ENCODE peak calls at places on chromosomes 12 and 14, in ten cellular contexts. U is ovary; V is uterus; T is A549; I is left ventricle myocardium inferior; J is CD4-positive, alpha-beta T cell; F is foreskin keratinocyte; K is hepatocyte; O is tibial artery; M is psoas muscle. N is an unnamed sample.

GRCh38 chr12:42119085-42119633 is 25.5 kb downstream of the GXYLT1 start:
- DNase-seq in M (no peak), U (no peak), O (no peak), T (no peak), V (no peak), K (no peak), F (no peak), J (no peak), I (no peak), N (no peak)

GRCh38 chr12:59834659-59835474 is 239.0 kb downstream of the SLC16A7 start:
- DNase-seq in V (no peak), F (no peak), I (no peak), T (no peak), K (peak; percentile 37), J (no peak), U (no peak), O (no peak), M (no peak), N (no peak)

GRCh38 chr12:131387281-131388163 is 323.4 kb upstream of the SFSWAP start:
- DNase-seq in F (no peak), M (no peak), T (no peak), J (no peak), U (no peak), I (no peak), V (no peak), K (no peak), O (no peak), N (no peak)

GRCh38 chr12:119980247-119980646 is 8.8 kb upstream of the BICDL1 start:
- DNase-seq in M (no peak), J (no peak), F (no peak), K (no peak), T (no peak), U (no peak), O (no peak), I (no peak), V (no peak), N (no peak)

GRCh38 chr14:25869854-25870253 is 728.0 kb downstream of the NOVA1 start:
- DNase-seq in I (no peak), T (no peak), U (no peak), V (no peak), K (no peak), O (no peak), F (no peak), J (no peak), M (no peak), N (no peak)

GRCh38 chr14:99971929-99972747 is 93.1 kb upstream of the EVL start:
- DNase-seq in V (no peak), I (no peak), U (peak; percentile 54), K (no peak), M (no peak), J (no peak), F (no peak), T (peak; percentile 43), O (no peak), N (peak; percentile 33)

GRCh38 chr12:583251-583869 is 79.9 kb downstream of the NINJ2 start:
- DNase-seq in O (no peak), M (peak; percentile 89), J (no peak), K (peak; percentile 71), U (no peak), V (peak; percentile 7), F (no peak), T (no peak), I (peak; percentile 82), N (peak; percentile 46)

GRCh38 chr12:98771811-98772752 is 127.0 kb downstream of the APAF1 start:
- DNase-seq in T (no peak), K (no peak), U (no peak), J (no peak), F (no peak), M (no peak), I (no peak), V (no peak), O (no peak), N (no peak)

GRCh38 chr14:99430491-99430890 is 50.2 kb downstream of the SETD3 start:
- DNase-seq in F (no peak), T (peak; percentile 43), K (no peak), J (no peak), O (no peak), M (no peak), U (no peak), V (peak; percentile 22), I (no peak), N (peak; percentile 57)

GRCh38 chr12:104825408-104825807 is 132.7 kb downstream of the SLC41A2 start:
- DNase-seq in M (no peak), O (no peak), I (no peak), T (no peak), U (no peak), K (no peak), J (no peak), F (no peak), V (no peak), N (no peak)

DNA sequence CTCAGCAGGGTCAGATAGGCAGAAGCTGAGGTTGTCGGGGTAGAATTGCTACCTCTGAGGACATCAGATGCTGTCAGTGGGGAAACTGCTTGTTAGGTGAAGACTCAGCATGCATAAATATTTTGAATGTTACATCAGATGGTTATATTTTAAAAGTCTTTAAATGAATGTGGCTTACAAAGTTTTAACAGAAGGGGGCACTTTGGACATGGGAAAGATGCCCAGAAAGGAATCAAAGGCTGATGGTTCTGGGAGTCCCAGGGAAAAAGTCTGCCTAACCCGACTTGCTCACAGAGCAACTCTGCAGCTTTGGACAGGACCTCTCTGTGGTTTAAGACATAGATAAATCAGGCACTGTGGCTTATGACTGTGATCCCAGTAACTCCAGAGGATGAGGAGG is 474.8 kb downstream of the ATP23 start:
- DNase-seq in U (no peak), I (no peak), K (peak; percentile 54), J (no peak), F (peak; percentile 67), V (no peak), O (no peak), M (no peak), T (no peak), N (no peak)
- TF ChIP-seq CTCF in U (no peak), I (no peak), K (peak; percentile 40), J (no peak), F (peak; percentile 60), V (no peak), O (no peak), M (no peak), T (peak; percentile 33), N (no peak)

GRCh38 chr12:65881348-65881961 is 57.2 kb downstream of the HMGA2 start:
- DNase-seq in U (peak; percentile 64), M (peak; percentile 67), J (no peak), V (peak; percentile 57), I (peak; percentile 24), O (peak; percentile 70), F (no peak), K (peak; percentile 36), T (no peak), N (peak; percentile 43)
- H3K27ac ChIP-seq in U (peak overlapping the region; percentile 56), M (peak overlapping the region; percentile 64), J (no peak overlapping the region), V (peak overlapping the region; percentile 75), I (peak overlapping the region; percentile 81), O (no peak overlapping the region), F (no peak overlapping the region), K (peak overlapping the region; percentile 86), T (no peak overlapping the region), N (peak overlapping the region; percentile 70)

DNA sequence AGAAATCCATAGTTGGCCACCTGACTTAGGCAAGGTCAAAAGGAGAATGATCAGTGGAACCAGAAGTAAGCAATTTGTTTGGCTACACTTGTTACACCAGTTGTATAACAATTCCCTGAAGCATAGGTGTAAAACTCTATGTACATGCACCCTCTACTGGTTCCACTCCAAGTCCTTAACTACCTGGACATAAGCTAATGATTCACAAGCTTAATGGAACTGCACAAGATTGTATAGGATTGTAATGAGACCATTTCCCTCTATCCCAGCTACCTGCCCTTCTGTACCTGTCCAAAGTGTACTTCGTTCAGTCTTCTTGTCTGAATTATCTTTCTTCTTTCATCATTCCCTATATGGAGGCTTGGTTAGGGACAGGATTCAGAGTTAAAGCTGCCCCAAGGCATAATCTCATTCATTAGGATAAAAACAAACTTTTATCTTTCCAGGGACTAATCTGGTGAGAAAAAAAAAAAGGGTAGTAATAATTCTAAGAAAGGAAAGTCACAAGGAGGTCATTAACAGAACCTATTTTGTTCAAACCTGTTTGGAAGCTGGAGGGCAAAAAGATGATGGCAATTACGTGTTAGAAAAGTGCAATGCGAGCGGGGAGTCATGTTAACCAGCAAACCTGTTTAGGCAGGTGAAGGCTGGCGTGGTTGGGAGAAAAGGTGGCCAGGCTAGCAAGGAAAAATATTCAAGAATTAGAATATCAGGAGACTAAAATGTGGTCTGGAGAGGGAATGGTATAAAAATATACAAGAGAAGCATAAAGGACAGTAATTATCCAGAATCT is 2.8 kb upstream of the TMEM52B start:
- DNase-seq in V (no peak), K (peak; percentile 63), J (no peak), O (no peak), M (no peak), I (no peak), U (no peak), T (no peak), F (peak; percentile 94), N (no peak)
- TF ChIP-seq CTCF in V (no peak), K (no peak), J (no peak), O (no peak), M (no peak), I (no peak), U (no peak), T (no peak), F (peak; percentile 61), N (no peak)

DNA sequence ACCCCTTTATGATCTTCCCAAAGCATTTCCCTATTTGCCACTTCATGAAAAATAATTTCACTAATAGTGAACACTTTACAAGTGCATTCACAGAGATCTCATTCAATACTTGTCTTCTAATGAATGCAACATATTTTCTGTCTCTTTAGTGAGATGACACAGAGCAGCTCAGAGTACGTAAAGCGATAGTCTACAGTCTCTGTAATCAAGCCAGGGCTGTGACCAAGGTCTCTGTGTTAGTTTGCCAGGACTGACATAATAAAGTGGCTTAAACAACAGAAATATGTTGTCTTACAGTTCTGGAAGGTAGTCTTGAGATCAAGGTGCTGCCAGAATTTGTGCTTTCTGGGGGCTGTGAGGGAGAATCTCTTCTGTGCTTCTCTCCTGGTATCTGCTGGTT is 33.1 kb upstream of the FRS2 start:
- DNase-seq in J (no peak), K (no peak), O (no peak), F (no peak), V (no peak), M (no peak), I (no peak), U (no peak), T (no peak), N (no peak)
- H3K27ac ChIP-seq in J (no peak overlapping the region), K (no peak overlapping the region), O (peak overlapping the region; percentile 62), F (no peak overlapping the region), V (no peak overlapping the region), M (no peak overlapping the region), I (no peak overlapping the region), U (no peak overlapping the region), T (no peak overlapping the region), N (no peak overlapping the region)

GRCh38 chr14:35416108-35416750 is 11.7 kb upstream of the NFKBIA start:
- DNase-seq in J (peak; percentile 34), T (no peak), O (no peak), K (no peak), M (no peak), V (no peak), U (no peak), F (no peak), I (no peak), N (no peak)
- TF ChIP-seq CTCF in J (no peak), T (no peak), O (no peak), K (no peak), M (no peak), V (no peak), U (no peak), F (no peak), I (no peak), N (no peak)

N was measured in body of pancreas.